ENCODE peak calls at places on chromosomes 4 and X, in seven cellular contexts. G, K, J, E, O, N and L are unnamed samples. For H3K36me3 and H3K4me1, the result is how much of the 10 kb centered on the place peaks cover.

GRCh38 chrX:108640817-108641216 is 95.5 kb downstream of the IRS4 start:
- DNase-seq in N (no peak), J (no peak), E (no peak), O (no peak), K (no peak), G (no peak), L (no peak)

GRCh38 chr4:1008840-1009646 is 2.4 kb upstream of the FGFRL1 start:
- DNase-seq in G (no peak), E (peak), N (peak), J (peak), O (peak), K (peak), L (peak)

GRCh38 chrX:12701625-12702024 is 89.6 kb upstream of the PRPS2 start:
- DNase-seq in G (peak), K (peak), O (peak), J (peak), E (no peak), N (peak), L (peak)

GRCh38 chr4:158496030-158496741 is 25.5 kb upstream of the RXFP1 start:
- DNase-seq in J (no peak), O (peak), E (no peak), N (peak), G (peak), K (peak), L (peak)

GRCh38 chrX:151680805-151681204 is 14.5 kb upstream of the PRRG3 start:
- DNase-seq in E (peak), J (peak), G (peak), K (peak), O (peak), N (peak), L (peak)

GRCh38 chrX:71618303-71618721 is at the start of gene CXCR3:
- DNase-seq in N (no peak), G (no peak), E (peak), O (no peak), J (peak), K (no peak), L (no peak)

GRCh38 chrX:72247206-72247944 is 8.5 kb upstream of the ERCC6L start:
- DNase-seq in J (no peak), N (peak), G (no peak), E (no peak), K (peak), O (no peak), L (peak)

GRCh38 chr4:81682492-81682891 is 210.8 kb upstream of the RASGEF1B start:
- DNase-seq in E (no peak), J (no peak), N (no peak), O (no peak), G (no peak), K (no peak), L (no peak)

GRCh38 chr4:337143-337931 is at the start of gene ZNF141:
- DNase-seq in N (peak), G (peak), J (peak), O (peak), E (peak), K (peak), L (peak)

GRCh38 chrX:149512225-149512885 is 7.2 kb upstream of the IDS start:
- DNase-seq in K (peak), O (peak), G (peak), E (peak), N (peak), J (peak), L (peak)

GRCh38 chr4:24174622-24175021 is 284.8 kb upstream of the PPARGC1A start:
- DNase-seq in E (no peak), G (no peak), K (no peak), O (peak), J (no peak), N (no peak), L (peak)

GRCh38 chr4:119532319-119532718 is 96.3 kb downstream of the PDE5A start:
- DNase-seq in O (no peak), E (no peak), G (no peak), N (no peak), J (no peak), K (no peak), L (no peak)

GRCh38 chrX:31353095-31353494 is 281.3 kb upstream of the FTHL17 start:
- DNase-seq in K (no peak), J (no peak), G (peak), N (no peak), O (peak), E (no peak), L (peak)

GRCh38 chr4:6892190-6892908 is 17.3 kb upstream of the TBC1D14 start:
- DNase-seq in G (no peak), N (peak), K (no peak), E (peak), O (peak), J (peak), L (peak)

GRCh38 chrX:29172880-29173279 is 585.6 kb downstream of the IL1RAPL1 start:
- DNase-seq in G (peak), E (no peak), K (peak), N (no peak), O (peak), J (no peak), L (no peak)

GRCh38 chr4:79232555-79232954 is 93.3 kb downstream of the NAA11 start:
- DNase-seq in J (no peak), O (no peak), N (no peak), K (no peak), G (no peak), E (no peak), L (peak)

GRCh38 chr4:41878991-41879491 is 56.2 kb upstream of the TMEM33 start:
- DNase-seq in K (no peak), G (no peak), O (no peak), E (no peak), J (no peak), N (no peak), L (no peak)

GRCh38 chrX:81110286-81110685 is 91.4 kb downstream of the HMGN5 start:
- DNase-seq in G (no peak), K (no peak), N (no peak), O (no peak), E (no peak), J (no peak), L (no peak)

GRCh38 chrX:154136627-154137161 is 7.3 kb upstream of the OPN1LW start:
- DNase-seq in O (peak), N (peak), E (peak), G (peak), J (peak), K (peak), L (peak)

GRCh38 chr4:181672751-181673150 is 570.5 kb upstream of the TENM3 start:
- DNase-seq in K (no peak), E (no peak), J (no peak), O (no peak), G (no peak), N (no peak), L (no peak)

GRCh38 chr4:184757810-184758209 is 23.9 kb upstream of the CENPU start:
- DNase-seq in O (no peak), E (no peak), J (no peak), K (no peak), G (no peak), N (no peak), L (no peak)

GRCh38 chr4:105937759-105938158 is 42.5 kb downstream of the NPNT start:
- DNase-seq in J (no peak), G (no peak), E (no peak), N (no peak), O (no peak), K (no peak), L (no peak)

GRCh38 chr4:5371415-5372190 is 320.3 kb downstream of the STK32B start:
- DNase-seq in E (no peak), K (no peak), G (peak), J (no peak), O (peak), N (no peak), L (no peak)

GRCh38 chr4:7198440-7199128 is 6.2 kb downstream of the SORCS2 start:
- DNase-seq in K (no peak), N (no peak), E (no peak), O (no peak), G (no peak), J (no peak), L (no peak)

GRCh38 chr4:177596035-177596434 is 153.8 kb upstream of the AGA start:
- DNase-seq in N (no peak), O (peak), G (peak), K (no peak), J (no peak), E (peak), L (peak)

GRCh38 chrX:123186796-123187195 is 2.7 kb downstream of the GRIA3 start:
- DNase-seq in E (no peak), J (no peak), K (no peak), G (no peak), O (peak), N (no peak), L (no peak)

GRCh38 chrX:34918091-34918736 is 24.4 kb upstream of the FAM47B start:
- DNase-seq in K (no peak), O (peak), G (no peak), J (no peak), N (no peak), E (no peak), L (no peak)

GRCh38 chr4:40466789-40467188 is 131.7 kb downstream of the CHRNA9 start:
- DNase-seq in J (no peak), K (no peak), E (no peak), O (no peak), G (no peak), N (no peak), L (no peak)

GRCh38 chr4:101279377-101279871 is 67.9 kb downstream of the PPP3CA start:
- DNase-seq in E (no peak), J (no peak), K (peak), G (peak), O (peak), N (no peak), L (peak)

GRCh38 chr4:13601848-13602247 is 25.7 kb downstream of the BOD1L1 start:
- DNase-seq in G (no peak), N (no peak), J (no peak), O (no peak), K (no peak), E (no peak), L (no peak)
- H3K36me3 ChIP-seq in G (half or more), N (half or more), J (half or more), O (under half), K (under half), E (under half), L (half or more)

GRCh38 chrX:46601283-46601682 is 27.7 kb downstream of the CHST7 start:
- DNase-seq in E (no peak), J (no peak), O (no peak), N (no peak), K (no peak), G (no peak), L (no peak)
- H3K27ac ChIP-seq in E (no peak), J (no peak), O (no peak), N (no peak), K (no peak), G (no peak), L (no peak)

GRCh38 chr4:143356493-143356892 is 19.8 kb downstream of the GAB1 start:
- DNase-seq in J (no peak), E (no peak), N (no peak), O (no peak), K (no peak), G (peak), L (no peak)
- H3K4me1 ChIP-seq in J (under half), E (under half), N (half or more), O (under half), K (under half), G (half or more), L (under half)

DNA sequence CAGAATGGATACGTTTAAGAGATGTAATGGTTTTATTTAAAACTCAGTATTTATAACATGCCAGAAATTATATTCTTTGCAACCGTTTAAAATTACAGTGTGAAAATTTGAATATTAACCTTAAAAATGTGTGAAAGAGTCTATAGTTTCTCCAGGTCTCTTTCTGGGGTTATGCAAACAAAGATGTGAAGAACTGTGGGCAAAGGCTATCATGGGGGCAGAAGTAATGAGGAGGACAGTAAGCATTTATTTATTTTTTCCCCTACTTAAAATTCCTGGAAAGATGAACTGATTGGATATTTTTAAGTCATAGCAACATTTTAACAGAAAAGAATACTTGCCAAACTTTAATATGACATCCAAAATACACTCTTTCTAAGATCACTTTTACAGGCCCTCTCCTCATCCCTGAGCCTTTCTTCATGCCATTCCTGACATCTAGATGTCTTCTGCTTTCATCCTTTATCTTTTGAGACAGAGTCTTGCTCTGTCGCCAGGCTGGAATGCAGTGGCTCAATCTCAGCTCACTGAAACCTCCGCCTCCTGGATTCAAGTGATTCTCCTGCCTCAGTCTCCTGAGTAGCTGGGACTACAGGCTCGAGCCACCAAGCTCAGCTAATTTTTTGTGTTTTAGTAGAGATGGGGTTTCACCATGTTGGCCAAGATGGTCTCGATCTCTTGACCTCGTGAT is 46.1 kb downstream of the TMEM131L start:
- DNase-seq in O (no peak), K (no peak), E (no peak), J (no peak), N (no peak), G (no peak), L (no peak)
- H3K36me3 ChIP-seq in O (under half), K (under half), E (under half), J (under half), N (under half), G (under half), L (under half)

GRCh38 chr4:145195167-145195952 is 15.0 kb upstream of the OTUD4 start:
- DNase-seq in G (no peak), N (no peak), J (no peak), K (no peak), E (no peak), O (no peak), L (no peak)
- H3K27ac ChIP-seq in G (no peak), N (no peak), J (no peak), K (no peak), E (no peak), O (no peak), L (no peak)

GRCh38 chr4:13922873-13923645 is 295.5 kb upstream of the BOD1L1 start:
- DNase-seq in G (no peak), J (no peak), E (no peak), O (no peak), K (no peak), N (no peak), L (no peak)
- H3K4me1 ChIP-seq in G (under half), J (under half), E (under half), O (under half), K (under half), N (under half), L (under half)

DNA sequence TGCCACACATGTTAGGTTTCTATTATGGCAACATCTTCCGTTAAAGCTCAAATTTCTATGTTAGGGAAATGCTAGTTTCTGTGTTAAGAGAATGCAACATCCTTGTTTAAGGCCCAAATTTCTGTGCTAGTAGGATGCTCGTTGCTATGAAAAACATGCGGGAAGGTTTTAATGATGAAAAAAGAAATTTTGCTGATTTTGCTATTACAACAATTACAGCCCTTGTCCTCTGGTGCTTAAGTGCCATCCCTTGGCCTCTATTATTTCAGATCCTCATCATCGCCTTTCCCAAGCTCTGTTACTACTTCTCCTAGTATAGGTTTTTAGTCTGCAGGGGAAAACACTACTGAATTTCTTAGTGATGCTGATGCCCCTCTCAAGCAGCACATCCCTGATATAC is 412.6 kb upstream of the NDST3 start:
- DNase-seq in N (no peak), G (no peak), E (no peak), O (no peak), K (no peak), J (no peak), L (no peak)
- H3K36me3 ChIP-seq in N (under half), G (under half), E (under half), O (under half), K (under half), J (under half), L (under half)

DNA sequence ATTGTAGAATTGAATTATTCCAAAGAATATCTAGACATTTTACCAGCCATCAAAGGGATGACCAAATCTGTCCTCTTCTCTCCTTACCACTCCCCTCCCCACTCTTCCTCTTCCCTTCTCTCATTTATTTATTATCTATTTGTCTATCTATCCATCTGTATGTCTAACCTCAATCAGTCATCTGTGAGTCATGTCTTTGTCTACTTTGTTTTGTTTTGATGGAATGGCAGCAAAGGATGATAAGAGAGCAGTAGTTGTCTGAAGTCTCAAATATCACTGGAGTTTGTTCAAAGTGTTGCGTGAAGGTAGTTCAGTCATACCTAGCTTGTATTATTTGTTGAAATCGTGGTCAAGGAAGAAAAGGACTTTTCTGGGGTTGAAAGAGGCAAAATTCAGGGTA is 34.7 kb upstream of the PGRMC2 start:
- DNase-seq in N (no peak), K (peak), G (no peak), E (no peak), O (peak), J (no peak), L (no peak)
- H3K27ac ChIP-seq in N (no peak), K (peak), G (no peak), E (no peak), O (peak), J (no peak), L (no peak)